ENCODE peak calls at places on chromosomes 7 and 10, in eight cellular contexts. One of them, this sample, is unnamed.

GRCh38 chr7:80499350-80499955 is 12.4 kb downstream of the GNAT3 start:
- DNase-seq in cardiac muscle cell: peak; percentile 93
- DNase-seq in lung microvascular endothelial cell: peak; percentile 72
- DNase-seq in NCI-H510A treated with DMSO at 0.1 percent for 48 hours: no peak
- DNase-seq in stimulated activated CD4-positive, alpha-beta T cell treated with anti-CD3 and anti-CD28 coated beads, Interleukin-1b, Interleukin-23, amount 100 ng/mL, for 4 hours: no peak
- DNase-seq in WERI-Rb-1: no peak
- DNase-seq in midbrain: no peak
- DNase-seq in A549: peak; percentile 81
- DNase-seq in this sample: no peak

GRCh38 chr10:78331391-78331922 is 297.8 kb downstream of the RPS24 start:
- DNase-seq in NCI-H510A treated with DMSO at 0.1 percent for 48 hours: no peak
- DNase-seq in midbrain: no peak
- DNase-seq in lung microvascular endothelial cell: no peak
- DNase-seq in A549: no peak
- DNase-seq in cardiac muscle cell: peak; percentile 42
- DNase-seq in stimulated activated CD4-positive, alpha-beta T cell treated with anti-CD3 and anti-CD28 coated beads, Interleukin-1b, Interleukin-23, amount 100 ng/mL, for 4 hours: no peak
- DNase-seq in WERI-Rb-1: no peak
- DNase-seq in this sample: no peak

GRCh38 chr7:47383696-47384445 is 198.0 kb downstream of the TNS3 start:
- DNase-seq in cardiac muscle cell: no peak
- DNase-seq in lung microvascular endothelial cell: no peak
- DNase-seq in midbrain: no peak
- DNase-seq in stimulated activated CD4-positive, alpha-beta T cell treated with anti-CD3 and anti-CD28 coated beads, Interleukin-1b, Interleukin-23, amount 100 ng/mL, for 4 hours: no peak
- DNase-seq in NCI-H510A treated with DMSO at 0.1 percent for 48 hours: no peak
- DNase-seq in A549: no peak
- DNase-seq in WERI-Rb-1: no peak
- DNase-seq in this sample: no peak

GRCh38 chr10:8133146-8133545 is 78.7 kb downstream of the GATA3 start:
- DNase-seq in lung microvascular endothelial cell: no peak
- DNase-seq in NCI-H510A treated with DMSO at 0.1 percent for 48 hours: no peak
- DNase-seq in cardiac muscle cell: no peak
- DNase-seq in stimulated activated CD4-positive, alpha-beta T cell treated with anti-CD3 and anti-CD28 coated beads, Interleukin-1b, Interleukin-23, amount 100 ng/mL, for 4 hours: no peak
- DNase-seq in WERI-Rb-1: no peak
- DNase-seq in A549: no peak
- DNase-seq in midbrain: no peak
- DNase-seq in this sample: no peak

GRCh38 chr10:44173558-44173894 is 211.4 kb downstream of the CXCL12 start:
- DNase-seq in stimulated activated CD4-positive, alpha-beta T cell treated with anti-CD3 and anti-CD28 coated beads, Interleukin-1b, Interleukin-23, amount 100 ng/mL, for 4 hours: no peak
- DNase-seq in WERI-Rb-1: no peak
- DNase-seq in A549: no peak
- DNase-seq in midbrain: no peak
- DNase-seq in cardiac muscle cell: peak; percentile 12
- DNase-seq in NCI-H510A treated with DMSO at 0.1 percent for 48 hours: no peak
- DNase-seq in lung microvascular endothelial cell: no peak
- DNase-seq in this sample: no peak

GRCh38 chr7:13279854-13280435 is 592.5 kb downstream of the ARL4A start:
- DNase-seq in A549: peak; percentile 33
- DNase-seq in WERI-Rb-1: no peak
- DNase-seq in cardiac muscle cell: peak; percentile 45
- DNase-seq in lung microvascular endothelial cell: peak; percentile 40
- DNase-seq in stimulated activated CD4-positive, alpha-beta T cell treated with anti-CD3 and anti-CD28 coated beads, Interleukin-1b, Interleukin-23, amount 100 ng/mL, for 4 hours: no peak
- DNase-seq in midbrain: peak; percentile 34
- DNase-seq in NCI-H510A treated with DMSO at 0.1 percent for 48 hours: peak; percentile 72
- DNase-seq in this sample: peak; percentile 10

GRCh38 chr10:69437321-69438259 is 13.7 kb upstream of the TSPAN15 start:
- DNase-seq in WERI-Rb-1: no peak
- DNase-seq in lung microvascular endothelial cell: no peak
- DNase-seq in NCI-H510A treated with DMSO at 0.1 percent for 48 hours: no peak
- DNase-seq in A549: no peak
- DNase-seq in cardiac muscle cell: no peak
- DNase-seq in stimulated activated CD4-positive, alpha-beta T cell treated with anti-CD3 and anti-CD28 coated beads, Interleukin-1b, Interleukin-23, amount 100 ng/mL, for 4 hours: no peak
- DNase-seq in midbrain: no peak
- DNase-seq in this sample: no peak

GRCh38 chr10:43599333-43599732 is 6.9 kb upstream of the ZNF485 start:
- DNase-seq in NCI-H510A treated with DMSO at 0.1 percent for 48 hours: no peak
- DNase-seq in cardiac muscle cell: no peak
- DNase-seq in WERI-Rb-1: no peak
- DNase-seq in lung microvascular endothelial cell: no peak
- DNase-seq in midbrain: no peak
- DNase-seq in A549: no peak
- DNase-seq in stimulated activated CD4-positive, alpha-beta T cell treated with anti-CD3 and anti-CD28 coated beads, Interleukin-1b, Interleukin-23, amount 100 ng/mL, for 4 hours: no peak
- DNase-seq in this sample: no peak

GRCh38 chr10:10479465-10479864 is 538.2 kb upstream of the CELF2 start:
- DNase-seq in lung microvascular endothelial cell: no peak
- DNase-seq in WERI-Rb-1: no peak
- DNase-seq in A549: no peak
- DNase-seq in midbrain: no peak
- DNase-seq in cardiac muscle cell: no peak
- DNase-seq in stimulated activated CD4-positive, alpha-beta T cell treated with anti-CD3 and anti-CD28 coated beads, Interleukin-1b, Interleukin-23, amount 100 ng/mL, for 4 hours: no peak
- DNase-seq in NCI-H510A treated with DMSO at 0.1 percent for 48 hours: no peak
- DNase-seq in this sample: no peak

GRCh38 chr10:94046152-94046551 is 52.4 kb downstream of the PLCE1 start:
- DNase-seq in stimulated activated CD4-positive, alpha-beta T cell treated with anti-CD3 and anti-CD28 coated beads, Interleukin-1b, Interleukin-23, amount 100 ng/mL, for 4 hours: no peak
- DNase-seq in NCI-H510A treated with DMSO at 0.1 percent for 48 hours: no peak
- DNase-seq in WERI-Rb-1: no peak
- DNase-seq in lung microvascular endothelial cell: no peak
- DNase-seq in cardiac muscle cell: no peak
- DNase-seq in A549: no peak
- DNase-seq in midbrain: no peak
- DNase-seq in this sample: no peak

GRCh38 chr7:44103566-44103940 is 592 bp upstream of the AEBP1 start:
- DNase-seq in NCI-H510A treated with DMSO at 0.1 percent for 48 hours: no peak
- DNase-seq in midbrain: no peak
- DNase-seq in cardiac muscle cell: no peak
- DNase-seq in lung microvascular endothelial cell: no peak
- DNase-seq in stimulated activated CD4-positive, alpha-beta T cell treated with anti-CD3 and anti-CD28 coated beads, Interleukin-1b, Interleukin-23, amount 100 ng/mL, for 4 hours: no peak
- DNase-seq in WERI-Rb-1: no peak
- DNase-seq in A549: no peak
- DNase-seq in this sample: no peak

GRCh38 chr10:124830445-124830844 is 28.8 kb downstream of the ABRAXAS2 start:
- DNase-seq in cardiac muscle cell: no peak
- DNase-seq in lung microvascular endothelial cell: no peak
- DNase-seq in midbrain: peak; percentile 36
- DNase-seq in stimulated activated CD4-positive, alpha-beta T cell treated with anti-CD3 and anti-CD28 coated beads, Interleukin-1b, Interleukin-23, amount 100 ng/mL, for 4 hours: no peak
- DNase-seq in A549: no peak
- DNase-seq in WERI-Rb-1: no peak
- DNase-seq in NCI-H510A treated with DMSO at 0.1 percent for 48 hours: no peak
- DNase-seq in this sample: no peak

GRCh38 chr10:31683682-31684081 is 244.9 kb downstream of the ARHGAP12 start:
- DNase-seq in lung microvascular endothelial cell: no peak
- DNase-seq in A549: peak; percentile 7
- DNase-seq in cardiac muscle cell: no peak
- DNase-seq in NCI-H510A treated with DMSO at 0.1 percent for 48 hours: no peak
- DNase-seq in stimulated activated CD4-positive, alpha-beta T cell treated with anti-CD3 and anti-CD28 coated beads, Interleukin-1b, Interleukin-23, amount 100 ng/mL, for 4 hours: no peak
- DNase-seq in midbrain: no peak
- DNase-seq in WERI-Rb-1: no peak
- DNase-seq in this sample: no peak

GRCh38 chr7:136114966-136115762 is 138.0 kb upstream of the MTPN start:
- DNase-seq in WERI-Rb-1: peak; percentile 70
- DNase-seq in midbrain: no peak
- DNase-seq in cardiac muscle cell: peak; percentile 67
- DNase-seq in lung microvascular endothelial cell: peak; percentile 66
- DNase-seq in NCI-H510A treated with DMSO at 0.1 percent for 48 hours: peak; percentile 11
- DNase-seq in stimulated activated CD4-positive, alpha-beta T cell treated with anti-CD3 and anti-CD28 coated beads, Interleukin-1b, Interleukin-23, amount 100 ng/mL, for 4 hours: peak; percentile 37
- DNase-seq in A549: peak; percentile 61
- DNase-seq in this sample: peak; percentile 9

GRCh38 chr7:130649004-130649790 is 19.4 kb downstream of the COPG2 start:
- DNase-seq in lung microvascular endothelial cell: no peak
- DNase-seq in NCI-H510A treated with DMSO at 0.1 percent for 48 hours: no peak
- DNase-seq in WERI-Rb-1: no peak
- DNase-seq in cardiac muscle cell: peak; percentile 44
- DNase-seq in stimulated activated CD4-positive, alpha-beta T cell treated with anti-CD3 and anti-CD28 coated beads, Interleukin-1b, Interleukin-23, amount 100 ng/mL, for 4 hours: no peak
- DNase-seq in A549: no peak
- DNase-seq in midbrain: no peak
- DNase-seq in this sample: no peak

GRCh38 chr10:14184841-14185500 is 145.8 kb downstream of the FRMD4A start:
- DNase-seq in NCI-H510A treated with DMSO at 0.1 percent for 48 hours: peak; percentile 53
- DNase-seq in A549: no peak
- DNase-seq in midbrain: no peak
- DNase-seq in WERI-Rb-1: no peak
- DNase-seq in lung microvascular endothelial cell: no peak
- DNase-seq in cardiac muscle cell: peak; percentile 10
- DNase-seq in stimulated activated CD4-positive, alpha-beta T cell treated with anti-CD3 and anti-CD28 coated beads, Interleukin-1b, Interleukin-23, amount 100 ng/mL, for 4 hours: no peak
- DNase-seq in this sample: peak; percentile 85

GRCh38 chr10:99658622-99659030 is 683 bp upstream of the ENTPD7 start:
- DNase-seq in cardiac muscle cell: peak; percentile 50
- DNase-seq in WERI-Rb-1: peak; percentile 9
- DNase-seq in NCI-H510A treated with DMSO at 0.1 percent for 48 hours: peak; percentile 13
- DNase-seq in lung microvascular endothelial cell: peak; percentile 65
- DNase-seq in A549: peak; percentile 50
- DNase-seq in midbrain: no peak
- DNase-seq in stimulated activated CD4-positive, alpha-beta T cell treated with anti-CD3 and anti-CD28 coated beads, Interleukin-1b, Interleukin-23, amount 100 ng/mL, for 4 hours: peak; percentile 50
- DNase-seq in this sample: no peak

GRCh38 chr7:39978252-39978934 is 28.3 kb downstream of the CDK13 start:
- DNase-seq in midbrain: no peak
- DNase-seq in cardiac muscle cell: no peak
- DNase-seq in WERI-Rb-1: no peak
- DNase-seq in stimulated activated CD4-positive, alpha-beta T cell treated with anti-CD3 and anti-CD28 coated beads, Interleukin-1b, Interleukin-23, amount 100 ng/mL, for 4 hours: no peak
- DNase-seq in NCI-H510A treated with DMSO at 0.1 percent for 48 hours: no peak
- DNase-seq in lung microvascular endothelial cell: no peak
- DNase-seq in A549: no peak
- DNase-seq in this sample: no peak

GRCh38 chr7:147415991-147416390 is 1174.6 kb upstream of the C7orf33 start:
- DNase-seq in stimulated activated CD4-positive, alpha-beta T cell treated with anti-CD3 and anti-CD28 coated beads, Interleukin-1b, Interleukin-23, amount 100 ng/mL, for 4 hours: no peak
- DNase-seq in WERI-Rb-1: no peak
- DNase-seq in cardiac muscle cell: no peak
- DNase-seq in midbrain: no peak
- DNase-seq in NCI-H510A treated with DMSO at 0.1 percent for 48 hours: no peak
- DNase-seq in lung microvascular endothelial cell: no peak
- DNase-seq in A549: no peak
- DNase-seq in this sample: no peak

GRCh38 chr10:132918264-132918616 is 24.1 kb downstream of the CFAP46 start:
- DNase-seq in A549: no peak
- DNase-seq in NCI-H510A treated with DMSO at 0.1 percent for 48 hours: no peak
- DNase-seq in lung microvascular endothelial cell: no peak
- DNase-seq in midbrain: no peak
- DNase-seq in WERI-Rb-1: no peak
- DNase-seq in stimulated activated CD4-positive, alpha-beta T cell treated with anti-CD3 and anti-CD28 coated beads, Interleukin-1b, Interleukin-23, amount 100 ng/mL, for 4 hours: no peak
- DNase-seq in cardiac muscle cell: no peak
- DNase-seq in this sample: no peak

GRCh38 chr10:65796472-65796871 is 1129.4 kb upstream of the LRRTM3 start:
- DNase-seq in NCI-H510A treated with DMSO at 0.1 percent for 48 hours: no peak
- DNase-seq in midbrain: no peak
- DNase-seq in stimulated activated CD4-positive, alpha-beta T cell treated with anti-CD3 and anti-CD28 coated beads, Interleukin-1b, Interleukin-23, amount 100 ng/mL, for 4 hours: no peak
- DNase-seq in cardiac muscle cell: no peak
- DNase-seq in WERI-Rb-1: no peak
- DNase-seq in lung microvascular endothelial cell: no peak
- DNase-seq in A549: no peak
- DNase-seq in this sample: no peak

GRCh38 chr10:74067373-74068370 is 69.8 kb downstream of the VCL start:
- DNase-seq in NCI-H510A treated with DMSO at 0.1 percent for 48 hours: no peak
- DNase-seq in midbrain: no peak
- DNase-seq in lung microvascular endothelial cell: no peak
- DNase-seq in cardiac muscle cell: peak; percentile 93
- DNase-seq in A549: no peak
- DNase-seq in WERI-Rb-1: no peak
- DNase-seq in stimulated activated CD4-positive, alpha-beta T cell treated with anti-CD3 and anti-CD28 coated beads, Interleukin-1b, Interleukin-23, amount 100 ng/mL, for 4 hours: no peak
- DNase-seq in this sample: no peak

GRCh38 chr10:88800152-88801125 is 2.1 kb upstream of the LIPM start:
- DNase-seq in WERI-Rb-1: no peak
- DNase-seq in lung microvascular endothelial cell: no peak
- DNase-seq in stimulated activated CD4-positive, alpha-beta T cell treated with anti-CD3 and anti-CD28 coated beads, Interleukin-1b, Interleukin-23, amount 100 ng/mL, for 4 hours: no peak
- DNase-seq in midbrain: no peak
- DNase-seq in A549: no peak
- DNase-seq in NCI-H510A treated with DMSO at 0.1 percent for 48 hours: no peak
- DNase-seq in cardiac muscle cell: peak; percentile 82
- DNase-seq in this sample: no peak

GRCh38 chr7:119964640-119965542 is 308.1 kb upstream of the KCND2 start:
- DNase-seq in stimulated activated CD4-positive, alpha-beta T cell treated with anti-CD3 and anti-CD28 coated beads, Interleukin-1b, Interleukin-23, amount 100 ng/mL, for 4 hours: no peak
- DNase-seq in cardiac muscle cell: peak; percentile 81
- DNase-seq in WERI-Rb-1: no peak
- DNase-seq in NCI-H510A treated with DMSO at 0.1 percent for 48 hours: no peak
- DNase-seq in midbrain: no peak
- DNase-seq in A549: no peak
- DNase-seq in lung microvascular endothelial cell: no peak
- DNase-seq in this sample: no peak

GRCh38 chr7:159109092-159110035 is 35.3 kb downstream of the VIPR2 start:
- DNase-seq in stimulated activated CD4-positive, alpha-beta T cell treated with anti-CD3 and anti-CD28 coated beads, Interleukin-1b, Interleukin-23, amount 100 ng/mL, for 4 hours: no peak
- DNase-seq in WERI-Rb-1: no peak
- DNase-seq in midbrain: no peak
- DNase-seq in A549: no peak
- DNase-seq in lung microvascular endothelial cell: no peak
- DNase-seq in NCI-H510A treated with DMSO at 0.1 percent for 48 hours: peak; percentile 70
- DNase-seq in cardiac muscle cell: no peak
- DNase-seq in this sample: no peak

GRCh38 chr10:78584266-78584665 is 484.5 kb upstream of the ZMIZ1 start:
- DNase-seq in cardiac muscle cell: no peak
- DNase-seq in lung microvascular endothelial cell: no peak
- DNase-seq in stimulated activated CD4-positive, alpha-beta T cell treated with anti-CD3 and anti-CD28 coated beads, Interleukin-1b, Interleukin-23, amount 100 ng/mL, for 4 hours: no peak
- DNase-seq in WERI-Rb-1: no peak
- DNase-seq in NCI-H510A treated with DMSO at 0.1 percent for 48 hours: no peak
- DNase-seq in midbrain: no peak
- DNase-seq in A549: no peak
- DNase-seq in this sample: no peak

GRCh38 chr7:29045258-29046095 is 87.3 kb upstream of the TRIL start:
- DNase-seq in stimulated activated CD4-positive, alpha-beta T cell treated with anti-CD3 and anti-CD28 coated beads, Interleukin-1b, Interleukin-23, amount 100 ng/mL, for 4 hours: no peak
- DNase-seq in WERI-Rb-1: no peak
- DNase-seq in NCI-H510A treated with DMSO at 0.1 percent for 48 hours: no peak
- DNase-seq in lung microvascular endothelial cell: no peak
- DNase-seq in midbrain: no peak
- DNase-seq in A549: no peak
- DNase-seq in cardiac muscle cell: no peak
- DNase-seq in this sample: no peak

GRCh38 chr7:90383422-90383821 is 19.8 kb upstream of the CLDN12 start:
- DNase-seq in lung microvascular endothelial cell: no peak
- DNase-seq in stimulated activated CD4-positive, alpha-beta T cell treated with anti-CD3 and anti-CD28 coated beads, Interleukin-1b, Interleukin-23, amount 100 ng/mL, for 4 hours: no peak
- DNase-seq in midbrain: no peak
- DNase-seq in A549: no peak
- DNase-seq in WERI-Rb-1: no peak
- DNase-seq in cardiac muscle cell: peak; percentile 43
- DNase-seq in NCI-H510A treated with DMSO at 0.1 percent for 48 hours: no peak
- DNase-seq in this sample: no peak

GRCh38 chr7:102875700-102876192 is 37.1 kb upstream of the LRRC17 start:
- DNase-seq in lung microvascular endothelial cell: peak; percentile 28
- DNase-seq in midbrain: no peak
- DNase-seq in cardiac muscle cell: peak; percentile 94
- DNase-seq in WERI-Rb-1: no peak
- DNase-seq in stimulated activated CD4-positive, alpha-beta T cell treated with anti-CD3 and anti-CD28 coated beads, Interleukin-1b, Interleukin-23, amount 100 ng/mL, for 4 hours: peak; percentile 2
- DNase-seq in A549: peak; percentile 97
- DNase-seq in NCI-H510A treated with DMSO at 0.1 percent for 48 hours: no peak
- DNase-seq in this sample: no peak

GRCh38 chr7:142482899-142483658 is 225.2 kb upstream of the PRSS58 start:
- DNase-seq in cardiac muscle cell: peak; percentile 66
- DNase-seq in NCI-H510A treated with DMSO at 0.1 percent for 48 hours: no peak
- DNase-seq in WERI-Rb-1: peak; percentile 76
- DNase-seq in lung microvascular endothelial cell: peak; percentile 69
- DNase-seq in midbrain: peak; percentile 51
- DNase-seq in A549: peak; percentile 25
- DNase-seq in stimulated activated CD4-positive, alpha-beta T cell treated with anti-CD3 and anti-CD28 coated beads, Interleukin-1b, Interleukin-23, amount 100 ng/mL, for 4 hours: peak; percentile 33
- DNase-seq in this sample: peak; percentile 44

GRCh38 chr10:16832351-16833080 is 15.3 kb upstream of the RSU1 start:
- DNase-seq in A549: peak; percentile 44
- DNase-seq in lung microvascular endothelial cell: peak; percentile 93
- DNase-seq in WERI-Rb-1: no peak
- DNase-seq in NCI-H510A treated with DMSO at 0.1 percent for 48 hours: no peak
- DNase-seq in cardiac muscle cell: peak; percentile 93
- DNase-seq in midbrain: no peak
- DNase-seq in stimulated activated CD4-positive, alpha-beta T cell treated with anti-CD3 and anti-CD28 coated beads, Interleukin-1b, Interleukin-23, amount 100 ng/mL, for 4 hours: no peak
- DNase-seq in this sample: no peak

GRCh38 chr10:5523796-5524574 is 776 bp upstream of the CALML3 start:
- DNase-seq in A549: no peak
- DNase-seq in stimulated activated CD4-positive, alpha-beta T cell treated with anti-CD3 and anti-CD28 coated beads, Interleukin-1b, Interleukin-23, amount 100 ng/mL, for 4 hours: no peak
- DNase-seq in NCI-H510A treated with DMSO at 0.1 percent for 48 hours: no peak
- DNase-seq in WERI-Rb-1: no peak
- DNase-seq in lung microvascular endothelial cell: no peak
- DNase-seq in midbrain: no peak
- DNase-seq in cardiac muscle cell: no peak
- DNase-seq in this sample: no peak

GRCh38 chr7:17095001-17095574 is 203.4 kb upstream of the AHR start:
- DNase-seq in cardiac muscle cell: peak; percentile 30
- DNase-seq in A549: peak; percentile 33
- DNase-seq in stimulated activated CD4-positive, alpha-beta T cell treated with anti-CD3 and anti-CD28 coated beads, Interleukin-1b, Interleukin-23, amount 100 ng/mL, for 4 hours: no peak
- DNase-seq in NCI-H510A treated with DMSO at 0.1 percent for 48 hours: no peak
- DNase-seq in midbrain: no peak
- DNase-seq in WERI-Rb-1: no peak
- DNase-seq in lung microvascular endothelial cell: no peak
- DNase-seq in this sample: no peak

GRCh38 chr7:148156248-148156647 is 434.3 kb upstream of the C7orf33 start:
- DNase-seq in NCI-H510A treated with DMSO at 0.1 percent for 48 hours: no peak
- DNase-seq in WERI-Rb-1: no peak
- DNase-seq in lung microvascular endothelial cell: no peak
- DNase-seq in stimulated activated CD4-positive, alpha-beta T cell treated with anti-CD3 and anti-CD28 coated beads, Interleukin-1b, Interleukin-23, amount 100 ng/mL, for 4 hours: no peak
- DNase-seq in A549: no peak
- DNase-seq in midbrain: no peak
- DNase-seq in cardiac muscle cell: no peak
- DNase-seq in this sample: no peak

This sample was measured in central memory CD4-positive, alpha-beta T cell.